ENCODE peak calls at places on chromosomes 16 and 17, in seven cellular contexts. E, O, W, Z, V, T and G are unnamed samples.

GRCh38 chr16:75750516-75750915 is 24.2 kb upstream of the CPHXL start:
- ATAC-seq in E (no peak), O (no peak), W (no peak), Z (no peak), V (no peak), T (peak), G (no peak)

GRCh38 chr16:49528035-49528434 is 154.4 kb downstream of the C16orf78 start:
- ATAC-seq in E (peak), O (no peak), W (peak), Z (no peak), V (peak), T (no peak), G (no peak)

GRCh38 chr17:40610359-40610758 is 37.3 kb downstream of the SMARCE1 start:
- ATAC-seq in E (no peak), O (no peak), W (no peak), Z (no peak), V (no peak), T (no peak), G (no peak)

GRCh38 chr16:26765087-26765486 is 301.6 kb upstream of the C16orf82 start:
- ATAC-seq in E (no peak), O (peak), W (peak), Z (peak), V (peak), T (no peak), G (no peak)

GRCh38 chr17:65509032-65509431 is 52.4 kb downstream of the AXIN2 start:
- ATAC-seq in E (no peak), O (no peak), W (no peak), Z (no peak), V (no peak), T (no peak), G (no peak)

GRCh38 chr17:51439395-51440229 is 179.3 kb downstream of the UTP18 start:
- ATAC-seq in E (no peak), O (no peak), W (peak), Z (no peak), V (no peak), T (no peak), G (no peak)

GRCh38 chr17:50495217-50495823 is 12.9 kb upstream of the MYCBPAP start:
- ATAC-seq in E (no peak), O (peak), W (no peak), Z (no peak), V (peak), T (no peak), G (no peak)

GRCh38 chr16:15966420-15967222 is 17.2 kb downstream of the ABCC1 start:
- ATAC-seq in E (peak), O (peak), W (peak), Z (peak), V (no peak), T (no peak), G (no peak)

GRCh38 chr17:9432867-9433495 is 142.6 kb downstream of the STX8 start:
- ATAC-seq in E (no peak), O (no peak), W (no peak), Z (no peak), V (no peak), T (peak), G (peak)

GRCh38 chr17:48444531-48445247 is 14.7 kb upstream of the SKAP1 start:
- ATAC-seq in E (no peak), O (no peak), W (no peak), Z (no peak), V (no peak), T (no peak), G (no peak)

GRCh38 chr16:648071-648785 is 937 bp upstream of the WDR90 start:
- ATAC-seq in E (no peak), O (peak), W (no peak), Z (peak), V (no peak), T (peak), G (peak)

GRCh38 chr17:37516131-37516561 is 26.5 kb downstream of the DUSP14 start:
- ATAC-seq in E (no peak), O (no peak), W (no peak), Z (no peak), V (no peak), T (peak), G (no peak)

GRCh38 chr16:79355600-79356358 is 244.8 kb downstream of the MAF start:
- ATAC-seq in E (no peak), O (no peak), W (no peak), Z (no peak), V (no peak), T (no peak), G (no peak)

GRCh38 chr17:40433551-40434384 is 9.5 kb upstream of the IGFBP4 start:
- ATAC-seq in E (no peak), O (peak), W (peak), Z (peak), V (peak), T (peak), G (no peak)

GRCh38 chr16:72388007-72388406 is 216.1 kb upstream of the PMFBP1 start:
- ATAC-seq in E (no peak), O (no peak), W (no peak), Z (no peak), V (no peak), T (no peak), G (no peak)

GRCh38 chr17:37399404-37399803 is 7.2 kb downstream of the ACACA start:
- ATAC-seq in E (no peak), O (no peak), W (no peak), Z (peak), V (no peak), T (no peak), G (no peak)

GRCh38 chr16:11032922-11033291 is 88.5 kb downstream of the CLEC16A start:
- ATAC-seq in E (peak), O (no peak), W (peak), Z (no peak), V (peak), T (peak), G (no peak)

GRCh38 chr17:45020354-45021138 is 30.9 kb downstream of the DCAKD start:
- ATAC-seq in E (no peak), O (no peak), W (peak), Z (no peak), V (no peak), T (no peak), G (no peak)

GRCh38 chr17:61280338-61280737 is 119.3 kb upstream of the TBX2 start:
- ATAC-seq in E (no peak), O (no peak), W (no peak), Z (no peak), V (no peak), T (no peak), G (no peak)

GRCh38 chr17:7290166-7290565 is 4.3 kb downstream of the YBX2 start:
- ATAC-seq in E (no peak), O (no peak), W (peak), Z (no peak), V (no peak), T (no peak), G (no peak)

GRCh38 chr16:67773569-67774456 is 32.5 kb downstream of the RANBP10 start:
- ATAC-seq in E (no peak), O (peak), W (peak), Z (no peak), V (peak), T (peak), G (no peak)

GRCh38 chr16:84827897-84828296 is 8.1 kb downstream of the CRISPLD2 start:
- ATAC-seq in E (no peak), O (no peak), W (no peak), Z (no peak), V (no peak), T (no peak), G (no peak)